ENCODE peak calls at places on chromosome 14, in five cellular contexts. K is T-helper 1 cell, O is cardiac fibroblast, S is KG1, R is anterior cingulate cortex. L is an unnamed sample.

GRCh38 chr14:59394268-59394667 is 70.9 kb downstream of the GPR135 start:
- DNase-seq in K (no peak), O (peak), S (no peak), R (no peak), L (no peak)

GRCh38 chr14:49774111-49774510 is 6.2 kb downstream of the KLHDC2 start:
- DNase-seq in K (no peak), O (no peak), S (no peak), R (no peak), L (no peak)

GRCh38 chr14:104786091-104786586 is 9.4 kb downstream of the AKT1 start:
- DNase-seq in K (no peak), O (no peak), S (no peak), R (no peak), L (no peak)

GRCh38 chr14:89855961-89856360 is 98.6 kb downstream of the EFCAB11 start:
- DNase-seq in K (no peak), O (peak), S (no peak), R (no peak), L (no peak)

GRCh38 chr14:38255673-38256357 is at the start of gene CLEC14A:
- DNase-seq in K (no peak), O (no peak), S (no peak), R (no peak), L (no peak)

GRCh38 chr14:100031506-100032281 is 33.5 kb upstream of the EVL start:
- DNase-seq in K (no peak), O (peak), S (no peak), R (peak), L (no peak)

GRCh38 chr14:70254476-70254961 is 65.8 kb upstream of the SLC8A3 start:
- DNase-seq in K (no peak), O (peak), S (no peak), R (no peak), L (no peak)

GRCh38 chr14:95652690-95653089 is 33.5 kb upstream of the TCL1B start:
- DNase-seq in K (no peak), O (no peak), S (no peak), R (no peak), L (no peak)

GRCh38 chr14:97513891-97514290 is 716.7 kb downstream of the VRK1 start:
- DNase-seq in K (no peak), O (no peak), S (no peak), R (no peak), L (no peak)

GRCh38 chr14:61563880-61564622 is 131.3 kb upstream of the HIF1A start:
- DNase-seq in K (no peak), O (no peak), S (no peak), R (no peak), L (no peak)

GRCh38 chr14:91354979-91355685 is 62.5 kb downstream of the CCDC88C start:
- DNase-seq in K (no peak), O (no peak), S (no peak), R (no peak), L (no peak)

GRCh38 chr14:73759183-73759713 is 45.1 kb upstream of the PNMA1 start:
- DNase-seq in K (peak), O (peak), S (no peak), R (peak), L (peak)

GRCh38 chr14:61837336-61838229 is 75.4 kb downstream of the SNAPC1 start:
- DNase-seq in K (peak), O (peak), S (peak), R (peak), L (peak)

GRCh38 chr14:96390965-96391292 is 999 bp upstream of the AK7 start:
- DNase-seq in K (no peak), O (no peak), S (no peak), R (no peak), L (no peak)

GRCh38 chr14:38561657-38562056 is 305.8 kb upstream of the CLEC14A start:
- DNase-seq in K (no peak), O (no peak), S (no peak), R (no peak), L (no peak)

GRCh38 chr14:62736426-62737043 is 308.7 kb downstream of the KCNH5 start:
- DNase-seq in K (no peak), O (no peak), S (no peak), R (no peak), L (no peak)

GRCh38 chr14:94681300-94682060 is 69.3 kb downstream of the SERPINA3 start:
- DNase-seq in K (no peak), O (peak), S (no peak), R (no peak), L (no peak)

GRCh38 chr14:73058923-73059311 is 583 bp downstream of the RBM25 start:
- DNase-seq in K (no peak), O (peak), S (no peak), R (no peak), L (no peak)

GRCh38 chr14:101504096-101504948 is 57.0 kb upstream of the DIO3 start:
- DNase-seq in K (no peak), O (no peak), S (no peak), R (no peak), L (no peak)

GRCh38 chr14:71202881-71203280 is 295.6 kb downstream of the PCNX1 start:
- DNase-seq in K (no peak), O (peak), S (no peak), R (no peak), L (no peak)

GRCh38 chr14:93041830-93042229 is 73.9 kb downstream of the ITPK1 start:
- DNase-seq in K (no peak), O (no peak), S (no peak), R (no peak), L (no peak)

GRCh38 chr14:92880851-92881250 is 42.1 kb upstream of the CHGA start:
- DNase-seq in K (no peak), O (peak), S (no peak), R (peak), L (no peak)

GRCh38 chr14:45786266-45786665 is 533.3 kb upstream of the MIS18BP1 start:
- DNase-seq in K (no peak), O (no peak), S (no peak), R (no peak), L (no peak)

GRCh38 chr14:69713976-69714716 is 52.8 kb upstream of the SRSF5 start:
- DNase-seq in K (no peak), O (no peak), S (no peak), R (no peak), L (no peak)

GRCh38 chr14:103023881-103024473 is 33.4 kb downstream of the CDC42BPB start:
- DNase-seq in K (no peak), O (peak), S (no peak), R (no peak), L (no peak)

GRCh38 chr14:75875958-75876357 is 105.8 kb downstream of the TGFB3 start:
- DNase-seq in K (no peak), O (no peak), S (no peak), R (no peak), L (no peak)

GRCh38 chr14:56160058-56160457 is 41.8 kb downstream of the PELI2 start:
- DNase-seq in K (no peak), O (no peak), S (no peak), R (no peak), L (no peak)

GRCh38 chr14:90505531-90505930 is 108.7 kb downstream of the CALM1 start:
- DNase-seq in K (no peak), O (no peak), S (no peak), R (no peak), L (no peak)

GRCh38 chr14:47189911-47190503 is 485.4 kb downstream of the MDGA2 start:
- DNase-seq in K (no peak), O (no peak), S (no peak), R (no peak), L (no peak)

GRCh38 chr14:87001333-87001732 is 991.6 kb downstream of the GALC start:
- DNase-seq in K (no peak), O (no peak), S (no peak), R (no peak), L (no peak)

GRCh38 chr14:70595443-70596185 is 4.8 kb downstream of the MED6 start:
- DNase-seq in K (no peak), O (peak), S (no peak), R (no peak), L (no peak)

GRCh38 chr14:37436519-37436918 is 158.5 kb downstream of the FOXA1 start:
- DNase-seq in K (no peak), O (no peak), S (no peak), R (no peak), L (no peak)

GRCh38 chr14:72518809-72519377 is 375.0 kb downstream of the DPF3 start:
- DNase-seq in K (peak), O (no peak), S (no peak), R (no peak), L (no peak)

GRCh38 chr14:65424531-65424930 is 12.0 kb downstream of the FUT8 start:
- DNase-seq in K (no peak), O (no peak), S (no peak), R (no peak), L (no peak)

GRCh38 chr14:32709072-32709471 is 229.6 kb upstream of the NPAS3 start:
- DNase-seq in K (no peak), O (peak), S (no peak), R (peak), L (no peak)

GRCh38 chr14:61186341-61186740 is 94.8 kb downstream of the TMEM30B start:
- DNase-seq in K (no peak), O (no peak), S (no peak), R (no peak), L (no peak)

L was measured in T follicular helper cell.